ENCODE peak calls at places on chromosomes 13 and 19, in nine cellular contexts. I is CD4-positive, alpha-beta T cell; L is hepatic stellate cell; X is IMR-90; G is stimulated activated CD8-positive, alpha-beta memory T cell treated with anti-CD3 and anti-CD28 coated beads, Interleukin-7, amount 100 ng/mL, for 48 hours; O is cardiac muscle cell; K is posterior cingulate gyrus; V is bronchial epithelial cell; N is GM04504. Q is an unnamed sample.
A peak's percentile ranks its signal among the peaks of the same experiment; 100 is the strongest.

GRCh38 chr13:112115403-112116091 is 48.6 kb downstream of the SOX1 start:
- DNase-seq in I (no peak), L (no peak), X (no peak), G (no peak), O (no peak), K (no peak), V (no peak), N (no peak), Q (no peak)

GRCh38 chr19:20482721-20483120 is 82.9 kb downstream of the ZNF737 start:
- DNase-seq in I (peak; percentile 30), L (no peak), X (no peak), G (no peak), O (no peak), K (no peak), V (no peak), N (no peak), Q (no peak)

GRCh38 chr13:110448677-110449076 is 112.8 kb downstream of the RAB20 start:
- DNase-seq in I (no peak), L (no peak), X (no peak), G (no peak), O (no peak), K (no peak), V (no peak), N (no peak), Q (no peak)

GRCh38 chr13:25217023-25217909 is 45.2 kb upstream of the AMER2 start:
- DNase-seq in I (no peak), L (peak; percentile 17), X (peak; percentile 70), G (no peak), O (no peak), K (no peak), V (peak; percentile 73), N (no peak), Q (no peak)

GRCh38 chr19:45160870-45161714 is at the start of gene NKPD1:
- DNase-seq in I (no peak), L (no peak), X (no peak), G (no peak), O (no peak), K (no peak), V (peak; percentile 34), N (no peak), Q (no peak)

GRCh38 chr13:59437902-59438301 is 725.8 kb downstream of the DIAPH3 start:
- DNase-seq in I (no peak), L (no peak), X (peak; percentile 28), G (no peak), O (peak; percentile 41), K (no peak), V (no peak), N (no peak), Q (no peak)

GRCh38 chr19:9673912-9674668 is 810 bp downstream of the ZNF562 start:
- DNase-seq in I (no peak), L (no peak), X (peak; percentile 5), G (peak; percentile 15), O (no peak), K (no peak), V (peak; percentile 85), N (no peak), Q (no peak)

GRCh38 chr13:78015782-78016181 is 97.2 kb upstream of the EDNRB start:
- DNase-seq in I (no peak), L (no peak), X (no peak), G (no peak), O (no peak), K (no peak), V (peak; percentile 42), N (no peak), Q (no peak)

GRCh38 chr19:10861118-10861651 is 10.2 kb upstream of the CARM1 start:
- DNase-seq in I (no peak), L (no peak), X (no peak), G (no peak), O (peak; percentile 31), K (no peak), V (no peak), N (no peak), Q (no peak)

GRCh38 chr19:42497492-42498226 is 30.6 kb downstream of the CEACAM1 start:
- DNase-seq in I (no peak), L (no peak), X (no peak), G (no peak), O (peak; percentile 10), K (no peak), V (no peak), N (no peak), Q (no peak)

GRCh38 chr13:39025433-39025839 is 12.5 kb downstream of the PROSER1 start:
- DNase-seq in I (no peak), L (no peak), X (no peak), G (no peak), O (no peak), K (no peak), V (no peak), N (no peak), Q (no peak)

GRCh38 chr19:38721977-38722773 is 22.1 kb downstream of the CAPN12 start:
- DNase-seq in I (no peak), L (no peak), X (no peak), G (no peak), O (peak; percentile 88), K (peak; percentile 72), V (no peak), N (no peak), Q (no peak)

GRCh38 chr19:49017666-49018351 is 918 bp upstream of the LHB start:
- DNase-seq in I (peak; percentile 60), L (peak; percentile 88), X (peak; percentile 45), G (peak; percentile 36), O (peak; percentile 71), K (no peak), V (no peak), N (no peak), Q (peak; percentile 67)

GRCh38 chr13:111328803-111329410 is 8.5 kb downstream of the TEX29 start:
- DNase-seq in I (no peak), L (no peak), X (no peak), G (no peak), O (no peak), K (no peak), V (no peak), N (no peak), Q (no peak)

GRCh38 chr13:38514575-38514974 is 164.9 kb downstream of the UFM1 start:
- DNase-seq in I (no peak), L (no peak), X (no peak), G (no peak), O (no peak), K (no peak), V (no peak), N (no peak), Q (no peak)